ENCODE peak calls at places on chromosomes 3 and 15, in six cellular contexts. One of them, this sample, is unnamed.
A peak's percentile ranks its signal among the peaks of the same experiment; 100 is the strongest.

GRCh38 chr3:33437556-33438283 is 2.5 kb downstream of the UBP1 start:
- DNase-seq in adrenal gland: peak; percentile 47
- DNase-seq in pancreas: no peak
- DNase-seq in IMR-90: peak; percentile 77
- DNase-seq in mesendoderm: peak; percentile 73
- DNase-seq in kidney: no peak
- DNase-seq in this sample: no peak

GRCh38 chr3:152030320-152030719 is 156.9 kb downstream of the SUCNR1 start:
- DNase-seq in adrenal gland: no peak
- DNase-seq in mesendoderm: no peak
- DNase-seq in IMR-90: no peak
- DNase-seq in pancreas: no peak
- DNase-seq in kidney: no peak
- DNase-seq in this sample: no peak

GRCh38 chr3:198080521-198081384 is 120.7 kb downstream of the LMLN start:
- DNase-seq in adrenal gland: peak; percentile 62
- DNase-seq in mesendoderm: peak; percentile 94
- DNase-seq in kidney: peak; percentile 84
- DNase-seq in pancreas: peak; percentile 91
- DNase-seq in IMR-90: peak; percentile 56
- DNase-seq in this sample: peak; percentile 46

GRCh38 chr3:157412323-157412845 is 24.3 kb upstream of the PTX3 start:
- DNase-seq in pancreas: no peak
- DNase-seq in IMR-90: no peak
- DNase-seq in mesendoderm: no peak
- DNase-seq in kidney: no peak
- DNase-seq in adrenal gland: no peak
- DNase-seq in this sample: no peak

GRCh38 chr15:101027920-101028319 is 108.8 kb downstream of the LRRK1 start:
- DNase-seq in IMR-90: no peak
- DNase-seq in kidney: peak; percentile 50
- DNase-seq in mesendoderm: no peak
- DNase-seq in pancreas: no peak
- DNase-seq in adrenal gland: no peak
- DNase-seq in this sample: no peak

GRCh38 chr3:120162400-120162799 is 68.2 kb upstream of the GSK3B start:
- DNase-seq in pancreas: no peak
- DNase-seq in IMR-90: peak; percentile 25
- DNase-seq in kidney: no peak
- DNase-seq in mesendoderm: no peak
- DNase-seq in adrenal gland: no peak
- DNase-seq in this sample: peak; percentile 52

GRCh38 chr3:193297421-193297820 is 56.4 kb downstream of the PLAAT1 start:
- DNase-seq in mesendoderm: peak; percentile 1
- DNase-seq in IMR-90: no peak
- DNase-seq in pancreas: no peak
- DNase-seq in kidney: no peak
- DNase-seq in adrenal gland: no peak
- DNase-seq in this sample: no peak

GRCh38 chr3:63693351-63693750 is 40.9 kb downstream of the SNTN start:
- DNase-seq in IMR-90: no peak
- DNase-seq in pancreas: no peak
- DNase-seq in mesendoderm: no peak
- DNase-seq in kidney: no peak
- DNase-seq in adrenal gland: no peak
- DNase-seq in this sample: no peak

GRCh38 chr3:195554458-195554857 is 11.3 kb upstream of the PPP1R2 start:
- DNase-seq in mesendoderm: no peak
- DNase-seq in IMR-90: no peak
- DNase-seq in pancreas: no peak
- DNase-seq in kidney: no peak
- DNase-seq in adrenal gland: no peak
- DNase-seq in this sample: no peak

GRCh38 chr3:158625881-158626280 is 18.4 kb upstream of the GFM1 start:
- DNase-seq in pancreas: no peak
- DNase-seq in mesendoderm: no peak
- DNase-seq in adrenal gland: no peak
- DNase-seq in kidney: no peak
- DNase-seq in IMR-90: no peak
- DNase-seq in this sample: no peak

GRCh38 chr3:70824078-70824477 is 511.6 kb upstream of the MDFIC2 start:
- DNase-seq in adrenal gland: no peak
- DNase-seq in mesendoderm: no peak
- DNase-seq in IMR-90: peak; percentile 43
- DNase-seq in pancreas: no peak
- DNase-seq in kidney: no peak
- DNase-seq in this sample: no peak

GRCh38 chr3:99865321-99865720 is 47.7 kb downstream of the CMSS1 start:
- DNase-seq in IMR-90: peak; percentile 61
- DNase-seq in kidney: no peak
- DNase-seq in pancreas: no peak
- DNase-seq in adrenal gland: no peak
- DNase-seq in mesendoderm: no peak
- DNase-seq in this sample: no peak

GRCh38 chr3:112845772-112846171 is 892 bp downstream of the CD200R1L start:
- DNase-seq in mesendoderm: no peak
- DNase-seq in pancreas: no peak
- DNase-seq in kidney: no peak
- DNase-seq in adrenal gland: no peak
- DNase-seq in IMR-90: no peak
- DNase-seq in this sample: no peak

GRCh38 chr3:160106905-160107861 is 118.0 kb upstream of the C3orf80 start:
- DNase-seq in IMR-90: no peak
- DNase-seq in kidney: no peak
- DNase-seq in adrenal gland: no peak
- DNase-seq in pancreas: no peak
- DNase-seq in mesendoderm: peak; percentile 48
- DNase-seq in this sample: no peak

GRCh38 chr15:38597221-38597800 is 32.7 kb upstream of the RASGRP1 start:
- DNase-seq in kidney: no peak
- DNase-seq in adrenal gland: no peak
- DNase-seq in IMR-90: no peak
- DNase-seq in mesendoderm: no peak
- DNase-seq in pancreas: no peak
- DNase-seq in this sample: no peak

GRCh38 chr15:38588672-38589071 is 24.1 kb upstream of the RASGRP1 start:
- DNase-seq in IMR-90: no peak
- DNase-seq in adrenal gland: no peak
- DNase-seq in mesendoderm: no peak
- DNase-seq in kidney: no peak
- DNase-seq in pancreas: no peak
- DNase-seq in this sample: no peak

GRCh38 chr15:38589502-38589901 is 24.9 kb upstream of the RASGRP1 start:
- DNase-seq in mesendoderm: peak; percentile 42
- DNase-seq in kidney: no peak
- DNase-seq in pancreas: no peak
- DNase-seq in adrenal gland: peak; percentile 61
- DNase-seq in IMR-90: peak; percentile 85
- DNase-seq in this sample: no peak

GRCh38 chr15:38598749-38599148 is 34.1 kb upstream of the RASGRP1 start:
- DNase-seq in pancreas: no peak
- DNase-seq in adrenal gland: no peak
- DNase-seq in mesendoderm: no peak
- DNase-seq in IMR-90: no peak
- DNase-seq in kidney: no peak
- DNase-seq in this sample: no peak

DNA sequence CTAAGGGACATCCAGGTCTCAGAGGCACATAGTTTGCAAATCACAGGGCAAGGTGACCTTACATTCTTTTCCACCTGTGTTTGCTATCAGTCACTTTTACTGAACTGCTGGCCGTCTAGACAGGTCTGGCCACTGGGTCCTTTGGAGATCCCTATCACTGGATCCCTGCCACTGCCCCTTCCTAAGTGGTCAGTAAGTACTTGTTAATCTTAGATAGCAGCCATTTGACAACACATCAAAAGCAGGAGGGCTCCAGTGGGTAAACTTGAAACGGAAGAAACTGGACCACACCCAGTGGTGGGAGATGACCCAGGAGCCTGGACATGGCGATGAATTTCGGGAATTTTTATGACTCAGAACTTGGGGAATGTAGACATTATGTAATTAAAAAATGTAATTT is 28.9 kb upstream of the RASGRP1 start:
- DNase-seq in IMR-90: no peak
- DNase-seq in pancreas: no peak
- DNase-seq in kidney: no peak
- DNase-seq in mesendoderm: peak; percentile 17
- DNase-seq in adrenal gland: no peak
- DNase-seq in this sample: no peak
- H3K27ac ChIP-seq in IMR-90: no peak overlapping the region
- H3K27ac ChIP-seq in pancreas: no peak overlapping the region
- H3K27ac ChIP-seq in kidney: no peak overlapping the region
- H3K27ac ChIP-seq in mesendoderm: no peak overlapping the region
- H3K27ac ChIP-seq in adrenal gland: no peak overlapping the region
- H3K27ac ChIP-seq in this sample: no peak overlapping the region

GRCh38 chr3:176785207-176785606 is 412.1 kb downstream of the TBL1XR1 start:
- DNase-seq in kidney: no peak
- DNase-seq in pancreas: no peak
- DNase-seq in IMR-90: no peak
- DNase-seq in adrenal gland: no peak
- DNase-seq in mesendoderm: no peak
- DNase-seq in this sample: no peak

GRCh38 chr3:176789281-176789705 is 408.0 kb downstream of the TBL1XR1 start:
- DNase-seq in mesendoderm: no peak
- DNase-seq in kidney: no peak
- DNase-seq in pancreas: no peak
- DNase-seq in IMR-90: no peak
- DNase-seq in adrenal gland: no peak
- DNase-seq in this sample: no peak
- H3K4me3 ChIP-seq in mesendoderm: no peak overlapping the region
- H3K4me3 ChIP-seq in kidney: no peak overlapping the region
- H3K4me3 ChIP-seq in pancreas: no peak overlapping the region
- H3K4me3 ChIP-seq in IMR-90: no peak overlapping the region
- H3K4me3 ChIP-seq in adrenal gland: no peak overlapping the region
- H3K4me3 ChIP-seq in this sample: no peak overlapping the region

DNA sequence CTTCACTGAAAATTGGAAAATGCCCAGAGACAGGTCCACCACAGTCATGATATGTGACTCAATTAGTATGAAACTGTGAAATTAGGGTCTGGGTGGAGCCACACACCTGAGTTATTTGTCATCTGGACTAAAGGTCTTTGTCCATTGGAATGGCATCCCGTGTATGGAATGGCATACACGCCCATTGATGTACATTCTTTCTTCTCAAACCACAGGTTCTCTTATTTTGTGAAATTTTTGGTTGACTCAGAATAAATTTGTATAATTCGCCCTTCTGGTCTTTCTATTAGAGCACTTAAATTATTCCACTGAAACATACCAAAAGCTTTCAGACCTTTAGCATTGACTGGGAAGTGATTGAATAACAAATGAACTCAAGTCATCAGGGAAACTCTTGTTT is 66.8 kb upstream of the UBE2E1 start:
- DNase-seq in IMR-90: peak; percentile 17
- DNase-seq in adrenal gland: no peak
- DNase-seq in mesendoderm: no peak
- DNase-seq in kidney: no peak
- DNase-seq in pancreas: no peak
- DNase-seq in this sample: no peak
- H3K27ac ChIP-seq in IMR-90: no peak overlapping the region
- H3K27ac ChIP-seq in adrenal gland: no peak overlapping the region
- H3K27ac ChIP-seq in mesendoderm: no peak overlapping the region
- H3K27ac ChIP-seq in kidney: no peak overlapping the region
- H3K27ac ChIP-seq in pancreas: no peak overlapping the region
- H3K27ac ChIP-seq in this sample: peak overlapping the region; percentile 83

DNA sequence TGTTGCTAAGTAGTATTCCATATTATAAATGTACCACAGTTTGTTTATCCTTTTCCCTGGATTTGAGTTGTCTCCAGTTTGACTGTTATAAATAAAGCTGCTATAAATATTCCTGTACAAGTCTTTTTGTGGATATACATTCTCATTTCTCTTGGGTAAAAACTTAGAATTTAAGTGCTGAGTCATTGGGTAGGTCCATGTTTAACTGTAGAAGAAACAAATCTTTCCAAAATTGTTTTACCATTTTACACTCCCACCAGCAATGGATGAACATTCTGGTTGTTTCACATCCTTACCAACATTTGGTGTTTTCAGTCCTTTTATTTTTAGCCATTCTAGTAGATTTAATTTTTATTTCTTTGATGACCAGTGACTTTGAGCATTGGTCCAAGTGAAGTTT is 74.0 kb upstream of the TNFAIP8L3 start:
- DNase-seq in kidney: no peak
- DNase-seq in mesendoderm: no peak
- DNase-seq in pancreas: no peak
- DNase-seq in adrenal gland: no peak
- DNase-seq in IMR-90: no peak
- DNase-seq in this sample: no peak
- H3K4me3 ChIP-seq in kidney: no peak overlapping the region
- H3K4me3 ChIP-seq in mesendoderm: no peak overlapping the region
- H3K4me3 ChIP-seq in pancreas: no peak overlapping the region
- H3K4me3 ChIP-seq in adrenal gland: no peak overlapping the region
- H3K4me3 ChIP-seq in IMR-90: no peak overlapping the region
- H3K4me3 ChIP-seq in this sample: no peak overlapping the region

GRCh38 chr15:70206668-70207067 is 109.0 kb upstream of the TLE3 start:
- DNase-seq in IMR-90: no peak
- DNase-seq in kidney: no peak
- DNase-seq in pancreas: no peak
- DNase-seq in mesendoderm: no peak
- DNase-seq in adrenal gland: no peak
- DNase-seq in this sample: no peak

GRCh38 chr15:70200511-70200991 is 102.8 kb upstream of the TLE3 start:
- DNase-seq in mesendoderm: no peak
- DNase-seq in kidney: no peak
- DNase-seq in pancreas: no peak
- DNase-seq in adrenal gland: no peak
- DNase-seq in IMR-90: no peak
- DNase-seq in this sample: no peak

GRCh38 chr15:70202756-70203155 is 105.0 kb upstream of the TLE3 start:
- DNase-seq in mesendoderm: no peak
- DNase-seq in pancreas: no peak
- DNase-seq in IMR-90: no peak
- DNase-seq in kidney: no peak
- DNase-seq in adrenal gland: no peak
- DNase-seq in this sample: no peak

GRCh38 chr15:70201376-70201775 is 103.7 kb upstream of the TLE3 start:
- DNase-seq in pancreas: peak; percentile 49
- DNase-seq in mesendoderm: no peak
- DNase-seq in adrenal gland: no peak
- DNase-seq in IMR-90: no peak
- DNase-seq in kidney: no peak
- DNase-seq in this sample: no peak

DNA sequence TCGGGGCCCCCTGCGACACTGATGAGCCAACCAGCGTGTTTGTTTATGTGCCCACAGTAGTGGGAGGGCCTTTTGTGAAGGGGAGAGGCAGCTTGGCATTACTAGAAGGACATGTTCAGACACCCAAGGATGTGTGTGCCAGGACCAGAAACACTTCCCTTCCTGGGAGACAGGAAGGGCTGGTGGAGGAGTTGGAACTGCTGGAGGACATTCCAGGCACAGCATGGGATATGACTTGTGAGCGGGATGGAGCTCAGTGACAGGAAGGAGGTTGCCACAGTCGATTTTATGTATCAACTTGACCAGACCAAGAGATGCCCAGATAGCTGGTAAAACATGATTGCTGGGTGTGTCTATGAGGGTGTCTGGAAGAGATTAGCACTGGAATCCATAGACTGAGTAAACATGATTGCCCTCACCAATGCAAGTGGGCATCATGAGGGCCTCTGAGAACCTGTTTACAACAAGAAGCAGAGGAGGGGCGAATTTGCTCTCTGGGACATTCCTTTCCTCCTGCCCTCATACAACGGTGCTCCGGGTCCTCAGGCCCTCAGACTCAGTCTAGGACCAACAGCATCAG is 106.4 kb upstream of the TLE3 start:
- DNase-seq in IMR-90: no peak
- DNase-seq in adrenal gland: no peak
- DNase-seq in mesendoderm: peak; percentile 73
- DNase-seq in kidney: no peak
- DNase-seq in pancreas: no peak
- DNase-seq in this sample: no peak
- H3K27ac ChIP-seq in IMR-90: no peak overlapping the region
- H3K27ac ChIP-seq in adrenal gland: no peak overlapping the region
- H3K27ac ChIP-seq in mesendoderm: no peak overlapping the region
- H3K27ac ChIP-seq in kidney: no peak overlapping the region
- H3K27ac ChIP-seq in pancreas: no peak overlapping the region
- H3K27ac ChIP-seq in this sample: no peak overlapping the region

This sample was measured in SJSA1.